ENCODE peak calls at places on chromosomes 3 and 15, in six cellular contexts. F is PC-3, D is brain microvascular endothelial cell, Q is stomach, A is A549, C is colonic mucosa. L is an unnamed sample.

GRCh38 chr15:92773340-92773739 is 117.8 kb upstream of the FAM174B start:
- DNase-seq in D (no peak), C (no peak), A (no peak), Q (no peak), F (no peak), L (no peak)

GRCh38 chr3:5666455-5666854 is 478.9 kb downstream of the EDEM1 start:
- DNase-seq in C (no peak), Q (no peak), A (no peak), D (no peak), F (no peak), L (no peak)

GRCh38 chr3:185728630-185729334 is 96.1 kb downstream of the IGF2BP2 start:
- DNase-seq in Q (no peak), D (peak; percentile 40), A (no peak), F (no peak), C (no peak), L (no peak)

GRCh38 chr3:37896775-37897174 is 35.1 kb downstream of the CTDSPL start:
- DNase-seq in C (no peak), D (no peak), Q (no peak), A (no peak), F (no peak), L (no peak)

GRCh38 chr15:23642413-23643044 is 5.1 kb downstream of the MAGEL2 start:
- DNase-seq in D (peak; percentile 10), F (peak; percentile 78), Q (peak; percentile 56), A (peak; percentile 10), C (peak; percentile 60), L (peak; percentile 7)

GRCh38 chr3:30293621-30294240 is 312.7 kb upstream of the TGFBR2 start:
- DNase-seq in F (no peak), C (no peak), Q (no peak), D (peak; percentile 39), A (no peak), L (no peak)

GRCh38 chr3:186099178-186099577 is 9.7 kb downstream of the ETV5 start:
- DNase-seq in C (no peak), A (no peak), D (peak; percentile 74), F (peak; percentile 26), Q (peak; percentile 56), L (no peak)

GRCh38 chr15:99239545-99240198 is 9.7 kb downstream of the TTC23 start:
- DNase-seq in A (no peak), D (peak; percentile 48), F (no peak), Q (no peak), C (no peak), L (no peak)

GRCh38 chr3:31575448-31575847 is 42.7 kb downstream of the STT3B start:
- DNase-seq in C (no peak), Q (no peak), A (no peak), F (no peak), D (no peak), L (no peak)

GRCh38 chr15:89680282-89680873 is 1.2 kb upstream of the PLIN1 start:
- DNase-seq in A (no peak), C (peak; percentile 83), F (peak; percentile 90), D (no peak), Q (peak; percentile 84), L (peak; percentile 37)

GRCh38 chr15:48968066-48968465 is 4.3 kb upstream of the SHC4 start:
- DNase-seq in F (no peak), C (no peak), A (no peak), D (no peak), Q (no peak), L (no peak)

GRCh38 chr3:17336291-17336690 is 406.1 kb downstream of the TBC1D5 start:
- DNase-seq in F (no peak), Q (no peak), D (no peak), A (no peak), C (no peak), L (no peak)

GRCh38 chr3:113659121-113659531 is 37.3 kb downstream of the USF3 start:
- DNase-seq in C (no peak), A (no peak), D (no peak), Q (no peak), F (no peak), L (no peak)

GRCh38 chr3:27357665-27358258 is 11.4 kb downstream of the NEK10 start:
- DNase-seq in C (peak; percentile 74), A (peak; percentile 47), D (peak; percentile 43), F (peak; percentile 83), Q (peak; percentile 62), L (no peak)

GRCh38 chr3:183455064-183455463 is 26.6 kb upstream of the MCF2L2 start:
- DNase-seq in A (no peak), C (no peak), F (peak; percentile 83), Q (no peak), D (peak; percentile 76), L (no peak)

GRCh38 chr15:77004189-77004588 is 9.3 kb downstream of the PSTPIP1 start:
- DNase-seq in Q (no peak), C (no peak), D (no peak), F (no peak), A (no peak), L (no peak)

GRCh38 chr3:67706934-67707333 is 52.5 kb upstream of the SUCLG2 start:
- DNase-seq in C (no peak), F (no peak), D (peak; percentile 25), Q (no peak), A (no peak), L (no peak)

GRCh38 chr3:42101481-42101880 is 10.3 kb downstream of the TRAK1 start:
- DNase-seq in Q (no peak), F (no peak), C (no peak), D (no peak), A (no peak), L (no peak)

GRCh38 chr3:197444793-197445403 is 110.9 kb downstream of the BDH1 start:
- DNase-seq in D (no peak), C (no peak), Q (no peak), A (no peak), F (no peak), L (no peak)

GRCh38 chr3:112090899-112091586 is 4.9 kb downstream of the C3orf52 start:
- DNase-seq in D (no peak), C (peak; percentile 55), Q (peak; percentile 44), A (no peak), F (peak; percentile 54), L (no peak)

GRCh38 chr3:4597204-4597985 is 104.2 kb downstream of the ITPR1 start:
- DNase-seq in F (no peak), Q (no peak), C (no peak), A (no peak), D (no peak), L (peak; percentile 34)

GRCh38 chr15:41546846-41547786 is 3.1 kb upstream of the RPAP1 start:
- DNase-seq in D (peak; percentile 65), Q (no peak), C (no peak), F (peak; percentile 88), A (no peak), L (no peak)

GRCh38 chr3:142963266-142964149 is at the start of gene PAQR9:
- DNase-seq in A (peak; percentile 58), Q (no peak), D (no peak), C (no peak), F (no peak), L (no peak)

DNA sequence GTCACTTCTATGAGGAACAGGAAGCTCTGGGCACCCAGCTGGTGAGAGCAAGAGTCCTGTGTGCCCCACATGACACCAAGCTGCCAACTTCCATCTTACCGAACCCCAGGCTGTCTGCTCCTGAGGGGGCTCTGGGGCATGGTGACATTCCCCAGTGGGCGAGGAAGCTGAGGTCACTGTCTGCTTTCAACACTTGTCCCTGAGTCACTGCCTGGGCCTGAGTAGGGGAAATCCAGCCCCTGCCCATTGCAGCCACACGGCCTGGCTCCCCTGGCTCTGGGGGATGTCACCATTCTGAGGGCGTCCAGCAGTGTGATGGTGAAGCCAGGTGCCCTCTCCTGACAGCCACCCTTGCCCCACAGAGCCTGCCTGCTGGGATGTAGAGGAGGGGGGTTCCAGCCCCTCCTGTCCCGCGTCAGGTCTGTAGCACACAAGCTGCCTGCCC is 69.7 kb upstream of the GATM start:
- DNase-seq in Q (no peak), A (no peak), D (no peak), C (peak; percentile 31), F (peak; percentile 34), L (no peak)
- H3K4me3 ChIP-seq in Q (peak overlapping the region; percentile 3), A (no peak overlapping the region), D (no peak overlapping the region), C (no peak overlapping the region), F (no peak overlapping the region), L (no peak overlapping the region)

GRCh38 chr3:65914740-65915366 is 123.9 kb downstream of the MAGI1 start:
- DNase-seq in D (no peak), Q (no peak), C (no peak), A (no peak), F (peak; percentile 2), L (no peak)
- TF ChIP-seq CTCF in D (no peak), Q (no peak), C (no peak), A (peak; percentile 21), F (peak; percentile 37), L (no peak)

DNA sequence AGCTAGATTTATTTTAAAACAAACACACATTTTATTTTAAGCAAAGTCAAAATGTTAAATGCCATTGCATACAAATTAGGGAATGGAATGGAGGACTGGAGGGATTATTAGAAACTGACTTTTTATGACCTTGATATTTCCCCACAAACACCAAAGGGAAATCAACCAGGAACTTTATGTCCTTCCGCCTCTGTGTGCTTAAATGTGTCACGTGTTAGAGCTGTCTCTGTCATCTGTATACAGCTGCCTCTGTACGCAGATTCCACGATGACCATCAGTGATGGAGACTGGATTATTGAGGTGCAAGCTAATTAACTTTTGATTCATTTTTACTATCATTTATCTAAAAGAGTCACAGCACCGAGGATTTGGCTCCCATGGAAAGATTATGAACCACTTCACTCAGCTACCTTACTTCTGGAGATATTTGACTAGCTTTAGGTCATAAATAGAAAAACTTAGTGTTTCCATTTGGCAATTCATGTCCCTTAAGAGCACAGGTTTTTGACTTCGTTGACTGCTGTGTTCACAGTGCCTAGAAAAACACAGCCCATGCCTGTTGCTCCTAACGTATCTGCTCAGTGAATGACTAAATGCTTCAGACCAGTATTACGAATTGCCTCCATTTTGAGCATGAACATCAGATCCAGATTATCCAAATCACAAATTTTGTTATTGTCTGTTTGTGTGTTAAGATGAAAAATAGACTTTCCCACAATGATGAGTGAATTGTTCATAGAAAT is 1048.1 kb downstream of the MCTP2 start:
- DNase-seq in A (no peak), F (no peak), C (no peak), D (no peak), Q (no peak), L (no peak)
- H3K4me3 ChIP-seq in A (no peak overlapping the region), F (no peak overlapping the region), C (no peak overlapping the region), D (no peak overlapping the region), Q (no peak overlapping the region), L (no peak overlapping the region)

GRCh38 chr3:116048991-116049390 is 396.3 kb downstream of the LSAMP start:
- DNase-seq in F (no peak), C (no peak), Q (no peak), A (no peak), D (no peak), L (no peak)

GRCh38 chr3:116051040-116051439 is 394.2 kb downstream of the LSAMP start:
- DNase-seq in F (no peak), A (no peak), C (no peak), D (no peak), Q (no peak), L (no peak)

GRCh38 chr3:116052602-116053001 is 392.7 kb downstream of the LSAMP start:
- DNase-seq in Q (no peak), D (no peak), A (no peak), F (no peak), C (no peak), L (no peak)

GRCh38 chr3:116051586-116051985 is 393.7 kb downstream of the LSAMP start:
- DNase-seq in A (no peak), Q (no peak), F (no peak), C (no peak), D (no peak), L (no peak)

DNA sequence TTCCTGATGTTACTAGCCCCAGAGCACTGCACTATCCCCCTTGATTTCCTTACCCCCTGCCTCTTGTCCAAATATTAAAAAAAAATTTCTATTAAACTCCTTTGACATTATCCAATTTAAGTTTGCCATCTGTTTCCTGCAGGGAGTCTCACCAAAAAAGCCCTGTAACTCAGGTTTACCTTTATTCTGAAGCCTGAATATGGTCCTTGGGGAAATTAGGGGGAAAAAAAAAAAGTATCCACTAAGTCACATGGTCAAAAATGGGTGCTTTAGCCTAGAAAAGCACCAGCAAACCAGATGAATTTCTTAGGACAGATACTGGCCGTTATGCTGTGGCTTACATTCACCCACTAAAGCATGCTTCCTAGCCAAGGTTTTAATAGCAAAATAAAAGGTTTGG is 395.0 kb downstream of the LSAMP start:
- DNase-seq in C (no peak), D (no peak), Q (no peak), A (no peak), F (no peak), L (no peak)
- TF ChIP-seq CTCF in C (no peak), D (no peak), Q (no peak), A (no peak), F (no peak), L (no peak)